ENCODE peak calls at places on chromosomes 13 and 19, in seven cellular contexts. I is tibial nerve, F is bronchial epithelial cell, O is IMR-90, C is GM12865, A is colonic mucosa, X is uterus. R is an unnamed sample.

GRCh38 chr19:2342656-2343288 is 14.3 kb downstream of the SPPL2B start:
- DNase-seq in I (no peak), F (no peak), O (no peak), C (no peak), A (no peak), X (no peak), R (no peak)

GRCh38 chr19:47022541-47023447 is 3.2 kb downstream of the NPAS1 start:
- DNase-seq in I (no peak), F (no peak), O (no peak), C (no peak), A (no peak), X (no peak), R (no peak)

GRCh38 chr13:99528547-99528946 is 27.3 kb downstream of the TM9SF2 start:
- DNase-seq in I (no peak), F (no peak), O (no peak), C (peak; percentile 53), A (no peak), X (no peak), R (no peak)

GRCh38 chr19:50821622-50822021 is 2.0 kb downstream of the KLK1 start:
- DNase-seq in I (no peak), F (no peak), O (no peak), C (no peak), A (no peak), X (no peak), R (no peak)

GRCh38 chr13:40665061-40665753 is 1.2 kb downstream of the FOXO1 start:
- DNase-seq in I (no peak), F (no peak), O (no peak), C (peak; percentile 65), A (peak; percentile 58), X (peak; percentile 59), R (peak; percentile 46)

GRCh38 chr13:20230913-20231838 is 943 bp downstream of the GJB6 start:
- DNase-seq in I (no peak), F (no peak), O (no peak), C (no peak), A (no peak), X (no peak), R (no peak)

GRCh38 chr13:46961719-46962118 is 64.9 kb upstream of the HTR2A start:
- DNase-seq in I (no peak), F (peak; percentile 81), O (peak; percentile 89), C (peak; percentile 93), A (no peak), X (no peak), R (no peak)

GRCh38 chr19:51034704-51035103 is at the start of gene KLK12:
- DNase-seq in I (no peak), F (no peak), O (no peak), C (no peak), A (no peak), X (no peak), R (no peak)

GRCh38 chr13:50072676-50073075 is 57.4 kb downstream of the KCNRG start:
- DNase-seq in I (no peak), F (no peak), O (no peak), C (no peak), A (no peak), X (no peak), R (no peak)

GRCh38 chr13:107296804-107297203 is 728.9 kb upstream of the ARGLU1 start:
- DNase-seq in I (no peak), F (peak; percentile 61), O (peak; percentile 71), C (no peak), A (no peak), X (no peak), R (no peak)

GRCh38 chr13:113898391-113898790 is 34.5 kb upstream of the GAS6 start:
- DNase-seq in I (no peak), F (no peak), O (no peak), C (no peak), A (no peak), X (no peak), R (no peak)

GRCh38 chr13:106047859-106048258 is 487.6 kb downstream of the EFNB2 start:
- DNase-seq in I (no peak), F (peak; percentile 37), O (peak; percentile 17), C (no peak), A (no peak), X (no peak), R (no peak)

GRCh38 chr19:33815410-33816340 is 19.0 kb downstream of the KCTD15 start:
- DNase-seq in I (no peak), F (peak; percentile 54), O (peak; percentile 34), C (no peak), A (no peak), X (no peak), R (no peak)

GRCh38 chr19:13995017-13995728 is 10.9 kb downstream of the RFX1 start:
- DNase-seq in I (no peak), F (no peak), O (peak; percentile 43), C (no peak), A (no peak), X (no peak), R (no peak)

GRCh38 chr19:3784607-3785463 is 1.3 kb downstream of the MATK start:
- DNase-seq in I (no peak), F (no peak), O (no peak), C (no peak), A (no peak), X (no peak), R (no peak)

DNA sequence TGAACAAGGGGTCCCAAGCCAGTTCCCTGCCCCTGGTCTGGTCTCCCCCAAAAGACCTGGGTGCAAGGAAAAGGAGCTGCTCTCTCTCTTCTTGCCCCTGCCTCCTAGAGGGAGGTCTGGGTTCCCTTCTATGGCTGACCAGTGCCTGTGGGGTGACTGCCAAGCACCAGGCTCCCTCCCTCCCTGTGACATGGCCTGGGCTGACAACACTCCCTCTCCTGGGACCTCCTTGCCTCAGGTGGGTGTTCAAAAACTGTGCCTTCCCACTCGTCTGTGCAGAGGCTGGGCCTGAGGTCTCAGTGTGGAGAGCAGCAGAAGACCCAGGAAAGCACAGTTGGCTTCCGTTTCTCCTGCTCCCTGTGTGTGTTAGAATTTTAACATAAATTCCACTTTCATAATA is 4.7 kb downstream of the ZNF446 start:
- DNase-seq in I (no peak), F (no peak), O (no peak), C (no peak), A (no peak), X (no peak), R (no peak)
- TF ChIP-seq CTCF in I (no peak), F (no peak), O (no peak), C (no peak), A (no peak), X (no peak), R (no peak)

GRCh38 chr13:51999525-51999924 is 11.7 kb downstream of the ATP7B start:
- DNase-seq in I (no peak), F (peak; percentile 26), O (peak; percentile 25), C (no peak), A (no peak), X (no peak), R (no peak)

GRCh38 chr13:52004508-52005183 is 6.6 kb downstream of the ATP7B start:
- DNase-seq in I (no peak), F (no peak), O (no peak), C (no peak), A (peak; percentile 63), X (no peak), R (no peak)

GRCh38 chr13:52001120-52001731 is 10.0 kb downstream of the ATP7B start:
- DNase-seq in I (no peak), F (peak; percentile 60), O (peak; percentile 49), C (peak; percentile 56), A (no peak), X (no peak), R (no peak)

GRCh38 chr13:52003551-52003950 is 7.7 kb downstream of the ATP7B start:
- DNase-seq in I (no peak), F (no peak), O (no peak), C (no peak), A (no peak), X (no peak), R (no peak)

DNA sequence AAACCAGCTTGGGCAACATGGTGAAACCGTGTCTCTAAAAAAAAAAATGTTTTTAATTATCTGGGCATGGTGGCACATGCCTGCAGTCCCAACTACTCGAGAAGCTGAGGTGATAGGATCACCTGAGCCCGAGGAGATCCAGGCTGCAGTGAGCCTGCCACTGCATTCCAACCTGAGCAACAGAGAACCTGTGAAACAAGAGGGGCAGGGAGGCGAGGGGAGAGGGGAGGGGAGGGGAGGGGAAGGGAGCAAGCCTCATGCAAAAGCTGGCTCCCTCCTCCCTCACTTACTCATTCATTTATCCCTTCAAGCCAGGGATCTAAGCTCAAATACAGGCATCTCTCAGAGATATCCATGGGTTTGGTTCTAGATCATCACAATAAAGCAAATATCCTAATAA is 8.9 kb downstream of the ATP7B start:
- DNase-seq in I (no peak), F (no peak), O (no peak), C (no peak), A (no peak), X (no peak), R (no peak)
- TF ChIP-seq CTCF in I (no peak), F (no peak), O (no peak), C (no peak), A (no peak), X (no peak), R (no peak)

GRCh38 chr19:8050274-8051096 is 2.1 kb upstream of the CCL25 start:
- DNase-seq in I (peak; percentile 79), F (peak; percentile 42), O (peak; percentile 55), C (peak; percentile 99), A (peak; percentile 92), X (peak; percentile 51), R (peak; percentile 73)
- TF ChIP-seq CTCF in I (no peak), F (no peak), O (no peak), C (no peak), A (no peak), X (no peak), R (no peak)

GRCh38 chr13:110712849-110713641 is 455 bp upstream of the ING1 start:
- DNase-seq in I (peak; percentile 98), F (peak; percentile 97), O (peak; percentile 100), C (peak; percentile 100), A (peak; percentile 99), X (peak; percentile 100), R (peak; percentile 99)

GRCh38 chr13:110714798-110715394 is 1.4 kb downstream of the ING1 start:
- DNase-seq in I (peak; percentile 48), F (peak; percentile 22), O (peak; percentile 25), C (no peak), A (peak; percentile 69), X (peak; percentile 66), R (peak; percentile 45)

GRCh38 chr13:110715395-110716234 is 2.1 kb downstream of the ING1 start:
- DNase-seq in I (peak; percentile 98), F (peak; percentile 98), O (peak; percentile 100), C (peak; percentile 99), A (peak; percentile 99), X (peak; percentile 100), R (peak; percentile 95)

GRCh38 chr13:110713642-110713952 is at the start of gene ING1:
- DNase-seq in I (no peak), F (no peak), O (no peak), C (no peak), A (no peak), X (no peak), R (no peak)

DNA sequence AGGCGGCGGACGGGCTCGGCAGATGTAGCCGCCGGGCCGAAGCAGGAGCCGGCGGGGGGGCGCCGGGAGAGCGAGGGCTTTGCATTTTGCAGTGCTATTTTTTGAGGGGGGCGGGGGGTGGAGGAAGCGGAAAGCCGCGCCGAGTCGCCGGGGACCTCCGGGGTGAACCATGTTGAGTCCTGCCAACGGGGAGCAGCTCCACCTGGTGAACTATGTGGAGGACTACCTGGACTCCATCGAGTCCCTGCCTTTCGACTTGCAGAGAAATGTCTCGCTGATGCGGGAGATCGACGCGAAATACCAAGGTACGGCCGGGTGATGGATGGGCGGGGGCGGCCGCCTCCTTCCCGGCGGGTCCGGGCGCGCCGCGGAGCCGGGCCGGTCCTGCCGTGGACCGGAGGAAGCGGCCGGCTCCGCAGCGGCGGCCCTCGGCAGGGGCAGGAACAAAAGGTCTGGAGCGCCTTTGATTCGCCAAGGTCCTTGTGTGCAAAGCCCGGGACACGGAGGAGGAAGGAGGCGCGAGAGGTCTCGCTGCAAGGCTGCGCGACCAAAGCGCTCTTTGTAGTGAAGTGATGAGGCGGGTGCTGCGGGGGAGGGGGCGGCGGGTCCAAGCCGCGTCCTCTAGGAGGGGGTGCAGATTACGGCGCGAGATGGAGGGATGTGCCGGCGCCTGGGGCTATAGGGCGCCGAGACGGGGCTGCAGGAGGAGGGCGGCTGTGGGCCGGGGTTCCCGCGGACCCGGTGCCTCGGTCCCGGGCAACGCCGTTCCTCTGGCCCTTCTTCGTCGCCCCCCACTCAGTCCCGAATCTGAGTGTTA is 689 bp downstream of the ING1 start:
- DNase-seq in I (peak; percentile 36), F (peak; percentile 43), O (peak; percentile 32), C (peak; percentile 84), A (peak; percentile 63), X (peak; percentile 62), R (peak; percentile 35)
- TF ChIP-seq CTCF in I (no peak), F (peak; percentile 38), O (no peak), C (peak; percentile 27), A (no peak), X (no peak), R (no peak)